ENCODE peak calls at places on chromosomes 2 and 18, in eight cellular contexts. One of them, this sample, is unnamed.

GRCh38 chr2:120677221-120677620 is 58.4 kb upstream of the GLI2 start:
- DNase-seq in cardiac muscle cell: no peak
- DNase-seq in RWPE2: no peak
- DNase-seq in AG04450: no peak
- DNase-seq in iPS DF 6.9: no peak
- DNase-seq in adrenal gland: no peak
- DNase-seq in transverse colon: no peak
- DNase-seq in sigmoid colon: peak; percentile 26
- DNase-seq in this sample: no peak

GRCh38 chr2:58376592-58376991 is 135.5 kb upstream of the FANCL start:
- DNase-seq in cardiac muscle cell: no peak
- DNase-seq in RWPE2: no peak
- DNase-seq in AG04450: no peak
- DNase-seq in iPS DF 6.9: no peak
- DNase-seq in adrenal gland: no peak
- DNase-seq in transverse colon: no peak
- DNase-seq in sigmoid colon: no peak
- DNase-seq in this sample: peak; percentile 0

GRCh38 chr2:135936524-135936923 is 48.9 kb downstream of the DARS1 start:
- DNase-seq in cardiac muscle cell: no peak
- DNase-seq in RWPE2: no peak
- DNase-seq in AG04450: no peak
- DNase-seq in iPS DF 6.9: no peak
- DNase-seq in adrenal gland: no peak
- DNase-seq in transverse colon: no peak
- DNase-seq in sigmoid colon: no peak
- DNase-seq in this sample: no peak

GRCh38 chr2:120598416-120598815 is 137.3 kb upstream of the GLI2 start:
- DNase-seq in cardiac muscle cell: no peak
- DNase-seq in RWPE2: no peak
- DNase-seq in AG04450: no peak
- DNase-seq in iPS DF 6.9: no peak
- DNase-seq in adrenal gland: no peak
- DNase-seq in transverse colon: no peak
- DNase-seq in sigmoid colon: no peak
- DNase-seq in this sample: no peak

GRCh38 chr2:223113161-223113560 is 61.2 kb downstream of the KCNE4 start:
- DNase-seq in cardiac muscle cell: no peak
- DNase-seq in RWPE2: no peak
- DNase-seq in AG04450: no peak
- DNase-seq in iPS DF 6.9: no peak
- DNase-seq in adrenal gland: no peak
- DNase-seq in transverse colon: no peak
- DNase-seq in sigmoid colon: no peak
- DNase-seq in this sample: peak; percentile 12

GRCh38 chr18:76686737-76687231 is 135.6 kb upstream of the ZNF236 start:
- DNase-seq in cardiac muscle cell: peak; percentile 61
- DNase-seq in RWPE2: no peak
- DNase-seq in AG04450: peak; percentile 24
- DNase-seq in iPS DF 6.9: no peak
- DNase-seq in adrenal gland: peak; percentile 75
- DNase-seq in transverse colon: peak; percentile 52
- DNase-seq in sigmoid colon: peak; percentile 84
- DNase-seq in this sample: peak; percentile 57

GRCh38 chr2:237524631-237525030 is 37.6 kb downstream of the MLPH start:
- DNase-seq in cardiac muscle cell: no peak
- DNase-seq in RWPE2: no peak
- DNase-seq in AG04450: no peak
- DNase-seq in iPS DF 6.9: no peak
- DNase-seq in adrenal gland: no peak
- DNase-seq in transverse colon: no peak
- DNase-seq in sigmoid colon: no peak
- DNase-seq in this sample: no peak

GRCh38 chr2:64586883-64587481 is 62.9 kb downstream of the AFTPH start:
- DNase-seq in cardiac muscle cell: peak; percentile 59
- DNase-seq in RWPE2: no peak
- DNase-seq in AG04450: peak; percentile 11
- DNase-seq in iPS DF 6.9: no peak
- DNase-seq in adrenal gland: no peak
- DNase-seq in transverse colon: no peak
- DNase-seq in sigmoid colon: no peak
- DNase-seq in this sample: peak; percentile 72

GRCh38 chr2:105675841-105676240 is 68.9 kb upstream of the NCK2 start:
- DNase-seq in cardiac muscle cell: no peak
- DNase-seq in RWPE2: no peak
- DNase-seq in AG04450: no peak
- DNase-seq in iPS DF 6.9: no peak
- DNase-seq in adrenal gland: no peak
- DNase-seq in transverse colon: no peak
- DNase-seq in sigmoid colon: no peak
- DNase-seq in this sample: no peak

GRCh38 chr2:88190808-88191721 is 20.9 kb downstream of the THNSL2 start:
- DNase-seq in cardiac muscle cell: peak; percentile 64
- DNase-seq in RWPE2: no peak
- DNase-seq in AG04450: no peak
- DNase-seq in iPS DF 6.9: peak; percentile 80
- DNase-seq in adrenal gland: peak; percentile 53
- DNase-seq in transverse colon: peak; percentile 24
- DNase-seq in sigmoid colon: no peak
- DNase-seq in this sample: peak; percentile 23

GRCh38 chr2:235856820-235857185 is 311.4 kb downstream of the GBX2 start:
- DNase-seq in cardiac muscle cell: no peak
- DNase-seq in RWPE2: no peak
- DNase-seq in AG04450: no peak
- DNase-seq in iPS DF 6.9: no peak
- DNase-seq in adrenal gland: no peak
- DNase-seq in transverse colon: no peak
- DNase-seq in sigmoid colon: no peak
- DNase-seq in this sample: no peak

GRCh38 chr2:102843759-102844443 is 82.1 kb downstream of the TMEM182 start:
- DNase-seq in cardiac muscle cell: no peak
- DNase-seq in RWPE2: no peak
- DNase-seq in AG04450: no peak
- DNase-seq in iPS DF 6.9: no peak
- DNase-seq in adrenal gland: no peak
- DNase-seq in transverse colon: no peak
- DNase-seq in sigmoid colon: no peak
- DNase-seq in this sample: no peak

GRCh38 chr2:214830794-214831346 is 21.4 kb upstream of the BARD1 start:
- DNase-seq in cardiac muscle cell: no peak
- DNase-seq in RWPE2: no peak
- DNase-seq in AG04450: no peak
- DNase-seq in iPS DF 6.9: no peak
- DNase-seq in adrenal gland: peak; percentile 26
- DNase-seq in transverse colon: no peak
- DNase-seq in sigmoid colon: no peak
- DNase-seq in this sample: peak; percentile 37

GRCh38 chr2:221981918-221982317 is 316.9 kb downstream of the PAX3 start:
- DNase-seq in cardiac muscle cell: no peak
- DNase-seq in RWPE2: no peak
- DNase-seq in AG04450: no peak
- DNase-seq in iPS DF 6.9: no peak
- DNase-seq in adrenal gland: no peak
- DNase-seq in transverse colon: no peak
- DNase-seq in sigmoid colon: no peak
- DNase-seq in this sample: no peak
- H3K27ac ChIP-seq in cardiac muscle cell: no peak overlapping the region
- H3K27ac ChIP-seq in RWPE2: no peak overlapping the region
- H3K27ac ChIP-seq in AG04450: no peak overlapping the region
- H3K27ac ChIP-seq in iPS DF 6.9: no peak overlapping the region
- H3K27ac ChIP-seq in adrenal gland: no peak overlapping the region
- H3K27ac ChIP-seq in transverse colon: no peak overlapping the region
- H3K27ac ChIP-seq in sigmoid colon: no peak overlapping the region
- H3K27ac ChIP-seq in this sample: no peak overlapping the region

DNA sequence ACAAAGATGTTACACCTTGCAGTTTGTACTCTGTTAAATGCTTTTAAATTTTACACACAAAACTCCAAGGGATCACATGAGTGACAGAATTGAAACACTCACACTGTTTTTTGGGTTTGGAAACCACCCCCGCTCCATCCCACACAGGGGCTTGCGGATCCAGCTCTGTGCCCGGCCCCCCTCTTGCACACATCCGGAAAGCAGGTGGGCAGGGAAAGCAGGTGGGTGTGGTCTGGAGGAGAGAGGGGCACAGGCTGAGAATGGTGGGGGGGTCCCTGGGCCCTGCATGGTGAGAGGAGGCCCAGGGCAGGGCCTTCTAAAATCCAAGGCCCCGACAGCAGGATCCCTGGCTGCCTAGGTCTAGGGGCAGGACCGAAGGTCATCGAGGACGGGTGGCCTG is 88.5 kb upstream of the HPCAL1 start:
- DNase-seq in cardiac muscle cell: no peak
- DNase-seq in RWPE2: no peak
- DNase-seq in AG04450: no peak
- DNase-seq in iPS DF 6.9: no peak
- DNase-seq in adrenal gland: no peak
- DNase-seq in transverse colon: no peak
- DNase-seq in sigmoid colon: no peak
- DNase-seq in this sample: no peak
- H3K4me3 ChIP-seq in cardiac muscle cell: no peak overlapping the region
- H3K4me3 ChIP-seq in RWPE2: no peak overlapping the region
- H3K4me3 ChIP-seq in AG04450: no peak overlapping the region
- H3K4me3 ChIP-seq in iPS DF 6.9: no peak overlapping the region
- H3K4me3 ChIP-seq in adrenal gland: no peak overlapping the region
- H3K4me3 ChIP-seq in transverse colon: no peak overlapping the region
- H3K4me3 ChIP-seq in sigmoid colon: no peak overlapping the region
- H3K4me3 ChIP-seq in this sample: no peak overlapping the region

GRCh38 chr2:48065971-48066370 is 159.7 kb upstream of the FBXO11 start:
- DNase-seq in cardiac muscle cell: no peak
- DNase-seq in RWPE2: no peak
- DNase-seq in AG04450: no peak
- DNase-seq in iPS DF 6.9: no peak
- DNase-seq in adrenal gland: no peak
- DNase-seq in transverse colon: no peak
- DNase-seq in sigmoid colon: no peak
- DNase-seq in this sample: no peak
- H3K27ac ChIP-seq in cardiac muscle cell: no peak overlapping the region
- H3K27ac ChIP-seq in RWPE2: no peak overlapping the region
- H3K27ac ChIP-seq in AG04450: no peak overlapping the region
- H3K27ac ChIP-seq in iPS DF 6.9: no peak overlapping the region
- H3K27ac ChIP-seq in adrenal gland: no peak overlapping the region
- H3K27ac ChIP-seq in transverse colon: no peak overlapping the region
- H3K27ac ChIP-seq in sigmoid colon: no peak overlapping the region
- H3K27ac ChIP-seq in this sample: no peak overlapping the region

GRCh38 chr18:61949946-61950345 is 57.1 kb upstream of the RNF152 start:
- DNase-seq in cardiac muscle cell: no peak
- DNase-seq in RWPE2: peak; percentile 74
- DNase-seq in AG04450: peak; percentile 11
- DNase-seq in iPS DF 6.9: no peak
- DNase-seq in adrenal gland: no peak
- DNase-seq in transverse colon: no peak
- DNase-seq in sigmoid colon: no peak
- DNase-seq in this sample: peak; percentile 74
- H3K4me3 ChIP-seq in cardiac muscle cell: no peak overlapping the region
- H3K4me3 ChIP-seq in RWPE2: no peak overlapping the region
- H3K4me3 ChIP-seq in AG04450: no peak overlapping the region
- H3K4me3 ChIP-seq in iPS DF 6.9: no peak overlapping the region
- H3K4me3 ChIP-seq in adrenal gland: no peak overlapping the region
- H3K4me3 ChIP-seq in transverse colon: no peak overlapping the region
- H3K4me3 ChIP-seq in sigmoid colon: no peak overlapping the region
- H3K4me3 ChIP-seq in this sample: no peak overlapping the region

DNA sequence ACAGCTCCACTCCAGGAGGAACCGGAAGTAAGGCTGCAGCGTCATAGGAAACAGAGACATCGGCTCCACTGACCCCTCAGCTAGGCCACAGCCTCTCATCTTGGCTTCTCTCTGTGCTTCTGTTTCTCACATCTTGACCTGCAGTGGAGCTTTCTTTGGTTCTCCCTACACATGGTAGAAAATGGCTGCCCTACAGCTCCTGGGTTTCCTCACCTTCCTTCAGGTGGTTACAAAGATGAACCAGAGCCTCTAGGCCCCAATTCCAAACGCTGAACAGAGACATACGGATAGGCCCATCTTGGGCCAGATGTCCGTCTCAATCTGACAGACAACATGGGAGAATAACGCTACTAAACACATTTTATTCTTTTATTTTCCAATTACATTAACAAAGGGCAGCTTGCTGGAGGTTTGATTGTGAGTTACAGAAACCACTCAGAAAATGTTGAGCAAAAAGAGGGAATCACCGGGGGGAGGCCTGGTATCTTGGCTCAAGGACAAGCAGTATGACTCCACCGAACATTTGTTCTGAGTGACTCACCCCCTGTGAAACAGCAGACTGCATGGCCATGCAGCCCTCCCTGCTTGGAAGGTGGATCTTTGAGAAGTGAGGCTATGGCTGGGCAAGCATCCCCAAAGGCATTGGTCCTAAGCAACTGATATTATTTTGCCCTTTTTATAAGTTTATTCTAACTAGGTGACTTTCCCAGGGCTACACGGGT is 303.5 kb downstream of the CDCA7 start:
- DNase-seq in cardiac muscle cell: no peak
- DNase-seq in RWPE2: peak; percentile 87
- DNase-seq in AG04450: peak; percentile 87
- DNase-seq in iPS DF 6.9: no peak
- DNase-seq in adrenal gland: peak; percentile 68
- DNase-seq in transverse colon: no peak
- DNase-seq in sigmoid colon: no peak
- DNase-seq in this sample: peak; percentile 97
- H3K27ac ChIP-seq in cardiac muscle cell: no peak overlapping the region
- H3K27ac ChIP-seq in RWPE2: peak overlapping the region; percentile 98
- H3K27ac ChIP-seq in AG04450: peak overlapping the region; percentile 85
- H3K27ac ChIP-seq in iPS DF 6.9: no peak overlapping the region
- H3K27ac ChIP-seq in adrenal gland: no peak overlapping the region
- H3K27ac ChIP-seq in transverse colon: no peak overlapping the region
- H3K27ac ChIP-seq in sigmoid colon: no peak overlapping the region
- H3K27ac ChIP-seq in this sample: peak overlapping the region; percentile 40

GRCh38 chr18:29512203-29512602 is 1335.3 kb upstream of the CDH2 start:
- DNase-seq in cardiac muscle cell: no peak
- DNase-seq in RWPE2: no peak
- DNase-seq in AG04450: no peak
- DNase-seq in iPS DF 6.9: no peak
- DNase-seq in adrenal gland: no peak
- DNase-seq in transverse colon: no peak
- DNase-seq in sigmoid colon: no peak
- DNase-seq in this sample: no peak
- H3K4me3 ChIP-seq in cardiac muscle cell: no peak overlapping the region
- H3K4me3 ChIP-seq in RWPE2: no peak overlapping the region
- H3K4me3 ChIP-seq in AG04450: no peak overlapping the region
- H3K4me3 ChIP-seq in iPS DF 6.9: no peak overlapping the region
- H3K4me3 ChIP-seq in adrenal gland: no peak overlapping the region
- H3K4me3 ChIP-seq in transverse colon: no peak overlapping the region
- H3K4me3 ChIP-seq in sigmoid colon: no peak overlapping the region
- H3K4me3 ChIP-seq in this sample: no peak overlapping the region

DNA sequence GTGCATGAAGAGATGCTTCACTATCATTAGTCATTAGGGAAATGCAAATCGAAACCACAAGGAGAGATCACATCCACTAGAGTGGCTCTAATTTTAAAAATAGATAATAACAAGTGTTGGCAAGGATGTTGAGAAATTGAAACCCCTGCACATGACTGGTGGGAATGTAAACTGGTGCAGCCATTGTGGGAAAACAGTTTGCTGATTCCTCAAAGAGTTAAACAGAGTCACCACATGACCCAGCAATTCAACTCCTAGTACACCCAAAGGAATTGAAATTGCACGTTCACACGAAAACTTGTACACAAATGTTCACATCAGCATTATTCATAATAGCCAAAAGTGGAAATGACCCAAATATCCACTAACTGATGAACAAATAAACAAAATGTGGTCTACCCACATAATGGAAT is 179.5 kb downstream of the BCL2 start:
- DNase-seq in cardiac muscle cell: no peak
- DNase-seq in RWPE2: no peak
- DNase-seq in AG04450: no peak
- DNase-seq in iPS DF 6.9: no peak
- DNase-seq in adrenal gland: no peak
- DNase-seq in transverse colon: no peak
- DNase-seq in sigmoid colon: no peak
- DNase-seq in this sample: no peak
- H3K27ac ChIP-seq in cardiac muscle cell: no peak overlapping the region
- H3K27ac ChIP-seq in RWPE2: no peak overlapping the region
- H3K27ac ChIP-seq in AG04450: no peak overlapping the region
- H3K27ac ChIP-seq in iPS DF 6.9: no peak overlapping the region
- H3K27ac ChIP-seq in adrenal gland: no peak overlapping the region
- H3K27ac ChIP-seq in transverse colon: no peak overlapping the region
- H3K27ac ChIP-seq in sigmoid colon: no peak overlapping the region
- H3K27ac ChIP-seq in this sample: no peak overlapping the region

GRCh38 chr18:57768557-57769326 is 34.4 kb downstream of the ATP8B1 start:
- DNase-seq in cardiac muscle cell: no peak
- DNase-seq in RWPE2: no peak
- DNase-seq in AG04450: no peak
- DNase-seq in iPS DF 6.9: no peak
- DNase-seq in adrenal gland: no peak
- DNase-seq in transverse colon: no peak
- DNase-seq in sigmoid colon: no peak
- DNase-seq in this sample: peak; percentile 61
- H3K4me3 ChIP-seq in cardiac muscle cell: no peak overlapping the region
- H3K4me3 ChIP-seq in RWPE2: no peak overlapping the region
- H3K4me3 ChIP-seq in AG04450: no peak overlapping the region
- H3K4me3 ChIP-seq in iPS DF 6.9: no peak overlapping the region
- H3K4me3 ChIP-seq in adrenal gland: no peak overlapping the region
- H3K4me3 ChIP-seq in transverse colon: no peak overlapping the region
- H3K4me3 ChIP-seq in sigmoid colon: no peak overlapping the region
- H3K4me3 ChIP-seq in this sample: no peak overlapping the region

This sample was measured in IMR-90.